ENCODE peak calls at places on chromosomes 5 and 9, in six cellular contexts. P is astrocyte, V is mammary epithelial cell, M is mesendoderm, R is HepG2, X is IMR-90. F is an unnamed sample.

GRCh38 chr5:89998505-89998904 is 411.1 kb downstream of the CETN3 start:
- DNase-seq in X (no peak), M (peak), R (no peak), V (no peak), P (no peak), F (no peak)

GRCh38 chr5:143086851-143087637 is 316.4 kb downstream of the NR3C1 start:
- DNase-seq in M (peak), P (peak), R (peak), V (peak), X (peak), F (no peak)

GRCh38 chr5:133381571-133382365 is 230.6 kb downstream of the FSTL4 start:
- DNase-seq in P (no peak), X (no peak), V (no peak), M (no peak), R (no peak), F (no peak)

GRCh38 chr5:71836084-71836483 is 117.0 kb downstream of the CARTPT start:
- DNase-seq in V (no peak), P (peak), M (no peak), R (no peak), X (peak), F (no peak)

GRCh38 chr9:77819672-77820071 is 171.6 kb upstream of the GNA14 start:
- DNase-seq in V (no peak), R (no peak), X (peak), P (peak), M (no peak), F (no peak)

GRCh38 chr5:169288066-169288753 is 12.7 kb downstream of the SLIT3 start:
- DNase-seq in M (no peak), X (no peak), P (no peak), R (no peak), V (no peak), F (no peak)

GRCh38 chr9:126942369-126942768 is 27.8 kb downstream of the RALGPS1 start:
- DNase-seq in X (no peak), P (no peak), R (no peak), M (no peak), V (no peak), F (no peak)

GRCh38 chr5:26181582-26181981 is 856.8 kb downstream of the CDH9 start:
- DNase-seq in P (no peak), M (no peak), X (no peak), V (no peak), R (no peak), F (no peak)

GRCh38 chr9:116142706-116143492 is 10.7 kb upstream of the PAPPA start:
- DNase-seq in R (no peak), P (no peak), V (peak), X (no peak), M (no peak), F (no peak)

GRCh38 chr5:33558489-33558888 is 117.7 kb downstream of the TARS1 start:
- DNase-seq in V (no peak), X (no peak), P (peak), M (no peak), R (no peak), F (no peak)

GRCh38 chr5:132802044-132802684 is 10.9 kb upstream of the SOWAHA start:
- DNase-seq in R (no peak), P (no peak), V (no peak), M (no peak), X (no peak), F (no peak)

GRCh38 chr5:150538007-150538917 is 30.3 kb downstream of the NDST1 start:
- DNase-seq in V (peak), X (peak), R (no peak), M (no peak), P (peak), F (no peak)

GRCh38 chr5:75566710-75567309 is 44.4 kb upstream of the ANKDD1B start:
- DNase-seq in X (peak), R (peak), P (peak), V (peak), M (peak), F (peak)

GRCh38 chr9:107807183-107807582 is 317.6 kb upstream of the KLF4 start:
- DNase-seq in R (no peak), X (peak), M (no peak), V (peak), P (peak), F (no peak)

GRCh38 chr9:126722922-126723806 is 81.7 kb upstream of the ZBTB43 start:
- DNase-seq in V (no peak), R (no peak), X (no peak), P (no peak), M (peak), F (no peak)

GRCh38 chr5:110086658-110087388 is 397.1 kb downstream of the MAN2A1 start:
- DNase-seq in X (peak), V (peak), M (no peak), R (no peak), P (peak), F (peak)

GRCh38 chr9:126378761-126379160 is 52.1 kb downstream of the MVB12B start:
- DNase-seq in V (no peak), P (no peak), M (no peak), R (no peak), X (no peak), F (no peak)

GRCh38 chr9:38713426-38713825 is 6.5 kb downstream of the FAM240B start:
- DNase-seq in P (peak), X (peak), M (no peak), R (no peak), V (peak), F (peak)

GRCh38 chr9:34197756-34198711 is 19.2 kb downstream of the UBAP1 start:
- DNase-seq in P (no peak), X (no peak), V (peak), R (no peak), M (peak), F (no peak)

GRCh38 chr5:42991477-42992034 is 48.6 kb downstream of the ANXA2R start:
- DNase-seq in V (no peak), X (peak), R (no peak), M (peak), P (peak), F (no peak)

GRCh38 chr5:172903790-172904189 is 55.4 kb upstream of the RPL26L1 start:
- DNase-seq in M (no peak), X (peak), R (no peak), P (peak), V (peak), F (peak)

GRCh38 chr5:189976-190365 is 1.3 kb upstream of the LRRC14B start:
- DNase-seq in P (no peak), R (no peak), V (no peak), M (no peak), X (no peak), F (no peak)

GRCh38 chr9:112819635-112820496 is 69.3 kb downstream of the SNX30 start:
- DNase-seq in M (peak), X (peak), R (peak), P (peak), V (peak), F (no peak)

GRCh38 chr5:33235824-33236223 is 204.9 kb upstream of the TARS1 start:
- DNase-seq in R (no peak), V (no peak), M (no peak), P (no peak), X (no peak), F (no peak)

GRCh38 chr5:129074903-129075302 is 19.6 kb upstream of the ISOC1 start:
- DNase-seq in P (no peak), X (no peak), R (no peak), V (no peak), M (no peak), F (no peak)

GRCh38 chr9:121674952-121675351 is 23.5 kb downstream of the DAB2IP start:
- DNase-seq in M (peak), V (peak), R (no peak), X (peak), P (peak), F (no peak)

GRCh38 chr9:125942111-125942510 is 194.9 kb downstream of the PBX3 start:
- DNase-seq in X (no peak), M (no peak), P (peak), V (no peak), R (no peak), F (no peak)

GRCh38 chr5:108655750-108656450 is 91.8 kb upstream of the FER start:
- DNase-seq in P (peak), R (no peak), V (peak), X (peak), M (no peak), F (peak)

GRCh38 chr5:151757233-151758140 is 944 bp downstream of the ATOX1 start:
- DNase-seq in M (peak), P (no peak), X (no peak), V (peak), R (no peak), F (no peak)

GRCh38 chr5:135011355-135012032 is 22.5 kb downstream of the PITX1 start:
- DNase-seq in R (no peak), P (no peak), M (no peak), V (no peak), X (no peak), F (no peak)

GRCh38 chr5:178399723-178400115 is 167.1 kb upstream of the PHYKPL start:
- DNase-seq in V (no peak), R (no peak), M (no peak), X (no peak), P (no peak), F (no peak)

GRCh38 chr5:76737131-76737556 is 21.2 kb downstream of the F2R start:
- DNase-seq in X (no peak), R (no peak), P (no peak), V (no peak), M (peak), F (no peak)

GRCh38 chr9:11158676-11159075 is 545.9 kb upstream of the PTPRD start:
- DNase-seq in V (no peak), X (no peak), P (no peak), M (no peak), R (no peak), F (no peak)

GRCh38 chr5:90939208-90939607 is 380.6 kb downstream of the ADGRV1 start:
- DNase-seq in P (peak), X (no peak), V (no peak), M (no peak), R (no peak), F (no peak)

GRCh38 chr5:151015974-151016587 is 4.3 kb upstream of the GPX3 start:
- DNase-seq in M (no peak), P (no peak), X (no peak), V (no peak), R (no peak), F (no peak)

DNA sequence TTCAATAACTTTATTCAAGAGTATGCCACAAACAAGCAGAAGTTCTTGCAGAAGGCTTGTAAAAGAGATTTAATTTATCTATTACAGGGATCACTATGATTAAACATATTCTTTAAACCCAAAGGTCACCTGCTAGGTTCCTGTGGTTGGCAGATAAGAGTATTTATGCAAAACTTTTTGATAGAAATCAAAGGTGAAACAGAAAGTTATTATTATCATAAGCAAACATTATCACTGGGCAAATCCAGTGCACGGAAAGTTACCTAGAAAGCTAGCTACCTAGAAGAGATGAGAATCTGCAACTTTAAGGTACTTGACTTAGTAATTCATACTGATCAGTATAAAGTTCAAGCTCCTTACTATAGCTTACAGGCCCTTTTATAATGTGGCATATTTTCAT is 3.2 kb downstream of the STARD4 start:
- DNase-seq in R (peak), X (no peak), M (no peak), P (no peak), V (no peak), F (no peak)
- H3K4me2 ChIP-seq in R (peak), X (no peak), M (no peak), P (peak), V (peak), F (peak)

GRCh38 chr9:133708123-133708769 is 29.9 kb downstream of the SARDH start:
- DNase-seq in R (no peak), M (no peak), P (no peak), V (no peak), X (no peak), F (no peak)

GRCh38 chr9:133706651-133707050 is 31.5 kb downstream of the SARDH start:
- DNase-seq in R (no peak), V (no peak), X (no peak), M (no peak), P (no peak), F (no peak)

GRCh38 chr9:133705576-133705975 is 32.6 kb downstream of the SARDH start:
- DNase-seq in P (no peak), M (no peak), X (no peak), V (no peak), R (no peak), F (no peak)

GRCh38 chr9:133707761-133708122 is 30.4 kb downstream of the SARDH start:
- DNase-seq in V (no peak), M (no peak), X (no peak), R (no peak), P (no peak), F (no peak)

GRCh38 chr9:133707065-133707760 is 30.9 kb downstream of the SARDH start:
- DNase-seq in P (peak), V (peak), X (peak), R (no peak), M (no peak), F (no peak)
- H3K4me2 ChIP-seq in P (peak), V (no peak), X (peak), R (no peak), M (no peak), F (no peak)

GRCh38 chr5:16805478-16805877 is 130.6 kb downstream of the MYO10 start:
- DNase-seq in V (no peak), M (no peak), P (no peak), R (no peak), X (no peak), F (no peak)
- H3K4me2 ChIP-seq in V (no peak), M (no peak), P (no peak), R (no peak), X (no peak), F (no peak)

GRCh38 chr5:127960126-127960744 is 123.3 kb upstream of the SLC12A2 start:
- DNase-seq in X (peak), P (no peak), R (no peak), M (no peak), V (no peak), F (no peak)
- H3K4me2 ChIP-seq in X (no peak), P (no peak), R (no peak), M (no peak), V (no peak), F (peak)